ENCODE peak calls at places on chromosomes 6 and 20, in five cellular contexts. N is MV-4-11, U is neural crest cell, T is left ventricle myocardium inferior, D is posterior cingulate gyrus. S is an unnamed sample.
A peak's percentile ranks its signal among the peaks of the same experiment; 100 is the strongest.

GRCh38 chr20:22379472-22379871 is 204.9 kb downstream of the FOXA2 start:
- DNase-seq in N (peak; percentile 44), U (no peak), T (no peak), D (no peak), S (no peak)

GRCh38 chr6:148898360-148899005 is 151.7 kb downstream of the UST start:
- DNase-seq in N (no peak), U (no peak), T (no peak), D (no peak), S (no peak)

GRCh38 chr20:46375771-46376170 is 30.6 kb downstream of the ELMO2 start:
- DNase-seq in N (no peak), U (no peak), T (no peak), D (no peak), S (no peak)

GRCh38 chr6:81938991-81939773 is 186.7 kb upstream of the TENT5A start:
- DNase-seq in N (no peak), U (no peak), T (no peak), D (no peak), S (no peak)

GRCh38 chr6:46199387-46199786 is 28.6 kb upstream of the ENPP5 start:
- DNase-seq in N (no peak), U (no peak), T (no peak), D (no peak), S (no peak)

GRCh38 chr6:1890071-1890470 is 280.4 kb downstream of the FOXC1 start:
- DNase-seq in N (peak; percentile 27), U (no peak), T (no peak), D (no peak), S (no peak)

GRCh38 chr6:28867078-28867414 is 56.7 kb downstream of the TRIM27 start:
- DNase-seq in N (peak; percentile 58), U (no peak), T (no peak), D (no peak), S (no peak)

GRCh38 chr20:35617397-35618031 is 1.9 kb downstream of the SPAG4 start:
- DNase-seq in N (peak; percentile 19), U (peak; percentile 33), T (peak; percentile 58), D (peak; percentile 15), S (peak; percentile 70)

GRCh38 chr6:43570876-43571441 is 4.9 kb downstream of the XPO5 start:
- DNase-seq in N (peak; percentile 80), U (no peak), T (no peak), D (no peak), S (no peak)

GRCh38 chr6:24537771-24538385 is 43.1 kb downstream of the ALDH5A1 start:
- DNase-seq in N (no peak), U (no peak), T (no peak), D (no peak), S (no peak)

GRCh38 chr6:106787327-106788196 is 158.2 kb downstream of the QRSL1 start:
- DNase-seq in N (no peak), U (no peak), T (no peak), D (no peak), S (no peak)

GRCh38 chr6:88166493-88166900 is 350 bp upstream of the CNR1 start:
- DNase-seq in N (no peak), U (peak; percentile 28), T (no peak), D (no peak), S (peak; percentile 21)

GRCh38 chr20:41499961-41500725 is 118.0 kb downstream of the CHD6 start:
- DNase-seq in N (no peak), U (no peak), T (no peak), D (no peak), S (no peak)

GRCh38 chr6:82365011-82365751 is 1.6 kb downstream of the TPBG start:
- DNase-seq in N (no peak), U (peak; percentile 44), T (no peak), D (no peak), S (no peak)